ENCODE peak calls at places on chromosomes 4 and X, in four cellular contexts. F is left lung, A is anterior cingulate cortex, G is SK-MEL-5. L is an unnamed sample.

GRCh38 chr4:113064244-113064643 is 14.8 kb downstream of the ANK2 start:
- DNase-seq in A (no peak), G (no peak), F (no peak), L (no peak)

GRCh38 chr4:69832326-69833030 is 27.5 kb downstream of the SULT1E1 start:
- DNase-seq in F (no peak), A (no peak), G (no peak), L (no peak)

GRCh38 chr4:26288308-26288982 is 32.4 kb upstream of the RBPJ start:
- DNase-seq in A (no peak), G (no peak), F (no peak), L (no peak)

GRCh38 chrX:153667931-153668396 is 5.6 kb downstream of the PNCK start:
- DNase-seq in A (peak; percentile 74), G (peak; percentile 82), F (peak; percentile 87), L (peak; percentile 77)

GRCh38 chrX:106931831-106932491 is 11.8 kb downstream of the CLDN2 start:
- DNase-seq in G (peak; percentile 93), F (no peak), A (no peak), L (no peak)

GRCh38 chrX:129750971-129751370 is 12.2 kb downstream of the XPNPEP2 start:
- DNase-seq in A (no peak), F (no peak), G (no peak), L (no peak)

GRCh38 chr4:137310593-137311490 is 221.5 kb downstream of the PCDH18 start:
- DNase-seq in A (no peak), G (no peak), F (no peak), L (peak; percentile 14)

GRCh38 chrX:101051549-101052302 is at the start of gene TRMT2B:
- DNase-seq in A (peak; percentile 53), F (peak; percentile 90), G (peak; percentile 77), L (peak; percentile 42)

GRCh38 chr4:101349346-101350064 is 2.2 kb upstream of the PPP3CA start:
- DNase-seq in G (peak; percentile 26), F (peak; percentile 75), A (no peak), L (no peak)

GRCh38 chr4:1249148-1249730 is 309 bp upstream of the CTBP1 start:
- DNase-seq in F (peak; percentile 95), A (peak; percentile 67), G (peak; percentile 78), L (peak; percentile 75)